ENCODE peak calls at places on chromosomes 7 and 10, in six cellular contexts. C is hepatocyte, O is retinal pigment epithelial cell, F is progenitor cell of endocrine pancreas, B is brain microvascular endothelial cell, T is esophagus squamous epithelium. E is an unnamed sample.

GRCh38 chr10:24681476-24682088 is 42.1 kb downstream of the ARHGAP21 start:
- DNase-seq in C (peak), B (no peak), F (no peak), T (no peak), O (no peak), E (no peak)

GRCh38 chr7:12401538-12402364 is 1.9 kb downstream of the VWDE start:
- DNase-seq in T (no peak), O (no peak), B (no peak), C (no peak), F (no peak), E (no peak)

GRCh38 chr7:124712017-124712416 is 53.6 kb downstream of the GPR37 start:
- DNase-seq in B (no peak), F (no peak), T (no peak), O (no peak), C (no peak), E (no peak)

GRCh38 chr10:71367279-71367678 is 29.4 kb upstream of the CDH23 start:
- DNase-seq in O (no peak), C (no peak), B (no peak), T (no peak), F (no peak), E (no peak)

GRCh38 chr10:132372516-132373095 is 24.4 kb upstream of the PWWP2B start:
- DNase-seq in C (no peak), B (no peak), T (no peak), F (no peak), O (no peak), E (no peak)

GRCh38 chr7:142581341-142581740 is 167.9 kb upstream of the PRSS1 start:
- DNase-seq in O (no peak), C (no peak), T (no peak), B (no peak), F (no peak), E (no peak)

GRCh38 chr7:100691676-100692577 is 2.1 kb downstream of the GIGYF1 start:
- DNase-seq in F (peak), B (peak), C (peak), T (no peak), O (no peak), E (peak)

GRCh38 chr7:77327067-77327931 is 88.8 kb downstream of the GSAP start:
- DNase-seq in C (peak), O (no peak), T (no peak), F (no peak), B (peak), E (peak)

GRCh38 chr7:143295870-143296269 is 7.7 kb downstream of the CASP2 start:
- DNase-seq in F (no peak), T (no peak), C (no peak), B (peak), O (no peak), E (no peak)

GRCh38 chr10:3782456-3783312 is 2.3 kb downstream of the KLF6 start:
- DNase-seq in T (peak), C (peak), O (peak), B (peak), F (no peak), E (peak)

GRCh38 chr10:80122746-80123145 is 9.8 kb upstream of the PLAC9 start:
- DNase-seq in B (no peak), C (no peak), F (no peak), T (no peak), O (no peak), E (no peak)

GRCh38 chr7:149753370-149754233 is 19.8 kb downstream of the ZNF467 start:
- DNase-seq in B (peak), T (no peak), F (peak), C (peak), O (no peak), E (peak)

DNA sequence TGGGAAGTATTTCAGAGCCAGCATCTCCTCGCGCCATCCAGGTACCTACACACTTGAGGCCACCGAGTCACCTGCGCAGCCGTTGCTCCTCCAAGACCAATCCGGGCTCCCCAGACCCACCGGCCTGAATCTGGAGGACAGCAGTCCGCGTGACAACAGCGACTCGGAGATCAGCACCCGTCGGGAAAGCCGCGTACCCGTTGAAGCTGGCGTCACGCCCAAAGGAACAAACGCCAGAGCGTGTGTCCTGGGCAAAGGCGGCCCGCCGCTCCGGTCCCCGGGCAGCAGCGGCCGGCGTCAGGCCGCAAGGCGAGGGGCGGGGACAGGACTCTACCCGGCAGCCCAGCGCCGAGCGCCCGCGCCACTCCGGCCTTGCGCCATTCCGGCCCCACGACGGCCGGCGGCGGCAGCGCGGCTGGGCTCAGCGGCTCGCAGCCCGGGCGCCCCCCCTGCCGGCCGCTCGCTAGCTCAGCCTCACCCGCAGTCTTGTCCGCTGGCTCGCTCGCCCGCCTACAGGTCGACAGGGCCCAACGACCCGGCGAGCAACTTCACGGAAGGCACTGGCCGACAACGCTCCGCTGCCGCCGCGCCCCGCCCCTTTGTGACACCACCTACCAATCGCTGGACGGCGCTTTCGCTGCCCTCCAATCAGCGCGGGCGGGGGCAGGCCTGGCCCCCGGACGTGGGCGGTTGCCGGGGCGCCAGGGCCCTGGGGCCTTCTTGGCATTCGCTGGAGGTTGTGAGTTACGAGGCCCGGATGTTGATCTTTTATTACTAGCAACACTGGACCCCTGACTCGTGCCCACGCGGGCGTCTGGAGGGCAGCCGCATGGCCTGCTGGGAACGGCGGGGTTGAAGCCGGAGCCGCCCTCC is at the start of gene ZFAND4:
- DNase-seq in T (peak), B (peak), O (peak), C (peak), F (peak), E (peak)
- TF ChIP-seq CTCF in T (peak), B (peak), O (peak), C (peak), F (peak), E (peak)

DNA sequence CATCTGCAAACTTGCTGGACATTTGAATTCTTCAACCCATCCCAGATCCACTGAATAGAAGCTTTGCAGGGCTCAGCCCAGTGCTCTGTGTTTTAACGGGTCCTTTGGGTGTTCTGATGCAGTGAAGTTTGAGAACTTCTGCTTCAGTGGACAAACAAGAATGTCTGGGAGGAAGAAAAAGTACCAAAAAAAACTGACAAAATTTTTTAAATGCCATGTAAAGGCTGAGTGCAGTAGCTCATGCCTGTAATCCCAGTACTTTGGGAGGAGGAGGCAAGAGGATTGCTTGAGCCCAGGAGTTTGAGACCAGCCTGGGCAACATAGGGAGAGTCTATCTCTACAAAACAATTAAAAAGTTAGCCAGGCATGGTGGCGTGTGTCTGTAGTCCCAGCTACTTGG is 51.8 kb upstream of the FRMD4A start:
- DNase-seq in C (no peak), F (no peak), B (no peak), O (no peak), T (no peak), E (no peak)
- TF ChIP-seq CTCF in C (no peak), F (no peak), B (no peak), O (no peak), T (no peak), E (no peak)

DNA sequence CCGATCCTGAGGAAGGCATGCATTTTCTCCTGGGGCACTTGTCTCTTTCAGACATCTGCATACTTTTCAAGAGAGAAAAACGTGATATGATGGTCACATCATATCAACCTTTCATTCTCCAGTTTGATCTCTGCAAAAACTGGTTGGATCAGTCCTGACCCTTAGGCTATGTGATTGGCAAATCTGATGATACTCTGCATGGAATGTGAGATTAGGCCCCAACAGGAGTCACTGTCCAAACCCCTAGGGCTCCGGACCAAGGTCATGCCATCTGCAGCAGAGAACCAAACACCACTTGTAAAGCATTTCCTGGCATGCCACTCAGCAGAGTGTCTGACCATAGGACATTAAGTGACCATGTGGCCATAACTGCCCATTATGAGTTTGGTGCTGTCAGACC is 8.6 kb downstream of the GCK start:
- DNase-seq in C (no peak), O (no peak), B (no peak), T (no peak), F (no peak), E (no peak)
- TF ChIP-seq CTCF in C (no peak), O (no peak), B (no peak), T (no peak), F (no peak), E (no peak)

DNA sequence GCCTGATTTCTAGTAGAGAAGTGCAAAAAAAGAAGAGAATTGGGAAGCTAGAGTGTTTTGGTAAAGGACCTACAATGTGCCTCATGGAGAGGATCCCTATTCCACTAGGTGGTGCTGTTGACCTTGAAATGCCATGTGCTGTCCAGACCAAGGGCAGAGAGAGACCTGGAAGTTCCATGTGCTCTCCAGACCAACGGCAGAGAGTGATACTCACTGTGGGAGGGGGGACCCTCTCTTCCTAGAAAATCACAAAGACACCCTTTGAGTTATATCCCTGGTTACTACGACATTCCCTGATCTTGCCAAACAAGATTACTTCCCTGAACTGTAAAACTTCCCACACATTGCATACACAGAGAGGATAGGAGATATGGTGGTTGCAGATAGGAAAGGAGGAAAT is 212.7 kb upstream of the ZNF804B start:
- DNase-seq in O (no peak), B (peak), T (no peak), F (no peak), C (peak), E (peak)
- TF ChIP-seq CTCF in O (peak), B (peak), T (no peak), F (peak), C (peak), E (peak)